ENCODE peak calls at places on chromosomes 7 and 10, in eight cellular contexts. Y is transverse colon, V is A549, H is esophagus muscularis mucosa, U is K562, Z is tibial nerve, R is upper lobe of left lung, J is sigmoid colon. C is an unnamed sample. For H3K4me1, the result is how much of the 10 kb centered on the place peaks cover.

GRCh38 chr7:34057136-34057535 is 151.8 kb downstream of the BMPER start:
- DNase-seq in J (no peak), V (no peak), Z (no peak), H (no peak), U (no peak), R (no peak), Y (no peak), C (no peak)

GRCh38 chr10:97459111-97459510 is 13.1 kb downstream of the ZDHHC16 start:
- DNase-seq in J (no peak), H (no peak), Y (no peak), U (no peak), R (no peak), V (no peak), Z (no peak), C (no peak)

GRCh38 chr10:77406764-77407430 is 230.7 kb downstream of the KCNMA1 start:
- DNase-seq in Z (no peak), V (no peak), H (no peak), J (no peak), Y (no peak), U (no peak), R (no peak), C (no peak)

GRCh38 chr10:110547139-110547761 is 20.2 kb upstream of the SMC3 start:
- DNase-seq in Z (no peak), R (no peak), V (peak), U (peak), J (no peak), Y (no peak), H (peak), C (no peak)

GRCh38 chr7:138459300-138460175 is 521 bp upstream of the TRIM24 start:
- DNase-seq in U (peak), J (peak), R (peak), H (peak), V (peak), Y (peak), Z (no peak), C (peak)

GRCh38 chr7:41096921-41097320 is 606.0 kb downstream of the INHBA start:
- DNase-seq in V (no peak), Y (no peak), J (no peak), R (no peak), U (no peak), Z (no peak), H (no peak), C (no peak)

GRCh38 chr10:105981679-105982078 is 1182.8 kb downstream of the SORCS1 start:
- DNase-seq in Y (no peak), U (no peak), R (no peak), Z (no peak), V (no peak), H (no peak), J (no peak), C (no peak)

GRCh38 chr10:30384791-30385201 is 35.7 kb upstream of the MTPAP start:
- DNase-seq in H (no peak), V (peak), R (no peak), J (no peak), U (peak), Y (no peak), Z (no peak), C (no peak)

GRCh38 chr7:95596183-95597135 is at the start of gene PDK4:
- DNase-seq in J (peak), V (peak), Y (peak), U (peak), R (peak), Z (peak), H (peak), C (peak)

GRCh38 chr7:49776994-49777393 is 3.6 kb downstream of the VWC2 start:
- DNase-seq in R (no peak), U (peak), J (no peak), V (no peak), Y (peak), H (no peak), Z (no peak), C (peak)

GRCh38 chr10:36531621-36532020 is 593.8 kb upstream of the ANKRD30A start:
- DNase-seq in J (no peak), Z (no peak), U (no peak), Y (no peak), H (no peak), V (no peak), R (no peak), C (no peak)

DNA sequence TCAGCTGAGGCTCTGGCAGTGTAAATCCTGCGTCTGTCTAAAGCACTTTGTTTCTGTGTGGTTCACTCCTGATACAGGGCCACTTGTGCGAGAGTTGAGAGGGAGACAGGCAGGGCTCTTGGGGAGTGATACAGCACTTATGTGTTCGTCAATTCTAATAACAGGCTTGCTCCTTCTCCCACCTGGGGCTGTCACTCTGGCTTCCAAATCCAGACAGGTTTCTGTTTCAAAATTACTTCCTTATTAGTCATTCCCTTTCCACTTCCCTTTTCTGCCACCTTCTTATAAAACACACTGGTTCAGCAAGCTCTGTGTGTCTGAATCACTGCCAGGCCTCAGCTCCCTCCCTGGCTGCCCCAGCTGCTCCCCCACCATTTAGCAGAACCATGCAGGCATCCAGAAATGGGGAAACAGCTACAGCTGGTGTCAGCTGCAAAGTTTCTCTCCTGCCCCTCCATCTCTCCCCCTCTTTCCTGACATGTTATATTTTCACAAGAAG is 58.5 kb upstream of the ZNRF2 start:
- DNase-seq in R (no peak), J (peak), V (no peak), H (peak), Z (peak), U (no peak), Y (peak), C (peak)
- TF ChIP-seq EP300 in R (no peak), J (no peak), V (no peak), H (no peak), Z (no peak), U (no peak), Y (no peak), C (no peak)

GRCh38 chr7:6639627-6640026 is 2.5 kb downstream of the ZNF316 start:
- DNase-seq in H (no peak), J (no peak), U (no peak), R (no peak), Y (no peak), Z (no peak), V (no peak), C (no peak)

GRCh38 chr7:6636741-6637543 is at the start of gene ZNF316:
- DNase-seq in H (no peak), R (peak), Z (peak), U (peak), Y (peak), V (peak), J (peak), C (peak)

GRCh38 chr7:6640246-6640721 is 3.2 kb downstream of the ZNF316 start:
- DNase-seq in H (no peak), R (no peak), U (peak), J (no peak), Z (peak), Y (no peak), V (no peak), C (no peak)

GRCh38 chr7:6639032-6639431 is 1.9 kb downstream of the ZNF316 start:
- DNase-seq in Z (no peak), J (no peak), V (no peak), R (no peak), H (no peak), U (no peak), Y (no peak), C (no peak)

GRCh38 chr7:6637544-6638229 is 569 bp downstream of the ZNF316 start:
- DNase-seq in R (peak), H (no peak), Y (peak), Z (no peak), U (peak), V (peak), J (no peak), C (no peak)
- TF ChIP-seq CTCF in R (peak), H (no peak), Y (peak), Z (no peak), U (peak), V (peak), J (no peak), C (no peak)

GRCh38 chr10:86798030-86798429 is 41.6 kb downstream of the BMPR1A start:
- DNase-seq in Y (no peak), U (no peak), Z (no peak), R (no peak), J (no peak), V (no peak), H (no peak), C (no peak)

GRCh38 chr10:86801995-86802394 is 45.6 kb downstream of the BMPR1A start:
- DNase-seq in R (no peak), H (no peak), Y (no peak), U (no peak), J (no peak), Z (no peak), V (no peak), C (no peak)

GRCh38 chr10:86798636-86799035 is 42.2 kb downstream of the BMPR1A start:
- DNase-seq in J (no peak), R (no peak), Y (no peak), H (no peak), Z (no peak), U (no peak), V (no peak), C (no peak)

GRCh38 chr10:86802709-86803108 is 46.3 kb downstream of the BMPR1A start:
- DNase-seq in J (no peak), Z (no peak), Y (no peak), R (no peak), V (no peak), U (no peak), H (no peak), C (no peak)

DNA sequence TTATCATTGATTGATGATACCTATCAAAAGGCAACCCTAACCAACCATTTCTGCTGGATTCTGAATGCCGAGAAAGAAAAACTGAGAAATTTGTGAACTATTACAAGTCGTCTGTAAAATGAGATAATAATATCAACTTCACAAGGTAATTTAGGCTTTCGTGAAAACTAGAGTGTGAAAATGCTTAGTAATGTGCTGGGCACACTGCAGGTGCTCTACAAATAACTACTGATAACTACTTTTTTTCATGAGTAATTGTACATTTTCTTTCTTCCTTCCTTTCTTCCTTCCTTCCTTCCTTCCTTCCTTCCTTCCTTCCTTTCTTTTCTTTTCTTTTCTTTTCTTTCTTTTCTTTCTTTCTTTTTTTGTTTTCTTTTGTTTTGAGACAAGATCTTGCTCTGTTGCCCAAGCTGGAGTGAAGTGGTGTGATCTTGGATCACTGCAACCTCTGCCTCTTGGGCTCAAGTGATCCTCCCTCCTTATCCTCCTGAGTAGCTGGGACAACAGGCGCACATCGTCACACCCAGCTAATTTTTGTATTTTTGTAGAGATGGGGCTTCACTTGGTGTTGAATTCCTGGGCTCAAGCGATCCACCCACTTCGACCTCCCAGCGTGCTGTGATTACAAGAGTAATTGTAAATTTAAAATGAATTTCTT is 42.9 kb downstream of the BMPR1A start:
- DNase-seq in H (no peak), J (no peak), V (no peak), Y (no peak), R (no peak), U (no peak), Z (no peak), C (no peak)
- H3K4me1 ChIP-seq in H (half or more), J (half or more), V (under half), Y (under half), R (under half), U (under half), Z (under half), C (under half)

DNA sequence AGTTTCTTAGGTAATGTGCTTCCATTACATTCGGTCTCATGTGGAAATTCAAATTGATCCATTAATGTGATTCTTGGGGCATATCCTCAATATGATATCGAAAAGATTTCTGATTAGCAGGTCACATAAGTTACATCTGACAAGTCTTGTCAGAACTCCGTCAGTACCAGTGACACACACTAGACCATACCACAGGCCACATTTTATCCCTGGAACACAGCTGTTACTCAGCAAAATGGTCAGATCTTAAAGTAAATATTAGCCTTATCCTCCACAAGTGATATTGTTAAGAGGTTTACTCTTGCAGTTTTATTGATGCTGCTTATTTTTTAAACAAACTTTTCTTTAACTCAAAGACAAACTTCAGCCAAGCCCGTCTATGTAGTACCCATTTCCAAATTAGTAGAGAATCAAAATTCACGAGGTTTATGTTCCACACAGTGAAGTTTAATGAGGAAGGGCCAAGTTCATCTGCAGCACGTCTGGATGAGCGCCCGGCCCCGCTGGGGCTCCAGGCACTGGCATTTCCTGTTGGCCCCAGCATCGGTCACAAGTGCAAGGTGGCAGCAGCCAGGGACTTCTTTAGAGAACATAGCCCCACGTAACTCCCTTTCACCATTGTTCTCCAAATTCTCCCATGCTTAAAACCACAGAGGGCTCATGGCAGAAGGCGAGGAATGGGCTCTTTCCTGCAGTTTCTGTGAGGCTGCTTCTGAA is 132.2 kb downstream of the VIPR2 start:
- DNase-seq in R (peak), H (no peak), J (peak), U (no peak), Y (peak), V (no peak), Z (no peak), C (peak)
- TF ChIP-seq EP300 in R (no peak), H (no peak), J (peak), U (no peak), Y (no peak), V (no peak), Z (no peak), C (no peak)

DNA sequence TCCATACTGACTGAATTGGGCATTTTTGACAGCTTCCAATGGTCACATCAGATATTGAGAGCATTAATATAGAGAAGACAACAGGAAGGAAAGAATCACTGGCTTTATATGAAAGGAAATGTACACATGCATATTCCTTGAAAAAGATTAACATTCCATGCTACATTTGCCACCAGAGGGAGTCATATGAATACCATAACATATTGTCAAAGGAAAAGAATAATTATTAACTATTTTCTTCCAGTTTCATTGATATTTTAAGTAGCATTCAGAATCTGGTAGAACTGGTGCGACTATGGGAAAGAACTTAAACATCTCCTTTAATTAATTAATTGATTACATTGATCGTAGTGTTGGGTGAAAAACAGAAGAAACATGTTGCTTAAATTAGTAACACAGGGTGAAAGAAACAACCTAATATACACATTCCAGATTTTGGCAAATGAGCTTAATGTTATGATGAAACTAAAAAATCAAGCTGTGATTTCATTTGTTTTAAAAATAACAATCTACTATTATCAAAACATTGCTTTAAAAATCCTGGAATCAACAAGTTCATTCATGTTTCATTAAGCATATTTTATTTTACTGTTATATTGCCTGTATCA is 71.5 kb downstream of the GPR85 start:
- DNase-seq in V (peak), J (no peak), U (peak), H (no peak), Y (no peak), R (no peak), Z (no peak), C (no peak)
- TF ChIP-seq CTCF in V (peak), J (peak), U (peak), H (peak), Y (peak), R (peak), Z (peak), C (no peak)

GRCh38 chr10:84341983-84342382 is 13.6 kb downstream of the CCSER2 start:
- DNase-seq in Z (no peak), R (no peak), J (no peak), U (peak), V (no peak), H (no peak), Y (no peak), C (no peak)
- H3K4me1 ChIP-seq in Z (under half), R (under half), J (under half), U (under half), V (under half), H (under half), Y (under half), C (under half)

GRCh38 chr7:111107576-111107975 is 16.6 kb downstream of the LRRN3 start:
- DNase-seq in H (no peak), R (no peak), V (no peak), Z (no peak), J (no peak), Y (no peak), U (no peak), C (no peak)

GRCh38 chr7:111105269-111105668 is 14.3 kb downstream of the LRRN3 start:
- DNase-seq in V (no peak), Z (no peak), U (no peak), Y (no peak), R (no peak), H (no peak), J (no peak), C (no peak)

GRCh38 chr7:111104710-111105109 is 13.8 kb downstream of the LRRN3 start:
- DNase-seq in Z (no peak), J (no peak), V (no peak), U (no peak), Y (no peak), R (no peak), H (no peak), C (no peak)

GRCh38 chr7:111108526-111108925 is 17.6 kb downstream of the LRRN3 start:
- DNase-seq in J (no peak), V (no peak), U (no peak), R (no peak), H (no peak), Y (no peak), Z (no peak), C (no peak)

GRCh38 chr7:111107989-111108388 is 17.1 kb downstream of the LRRN3 start:
- DNase-seq in J (no peak), U (no peak), H (no peak), Z (no peak), R (no peak), V (no peak), Y (no peak), C (no peak)
- TF ChIP-seq EP300 in J (no peak), U (no peak), H (no peak), Z (no peak), R (no peak), V (no peak), Y (no peak), C (no peak)

GRCh38 chr10:59865101-59865500 is 41.3 kb downstream of the CCDC6 start:
- DNase-seq in V (peak), Z (no peak), H (no peak), R (no peak), J (no peak), Y (peak), U (peak), C (no peak)
- TF ChIP-seq CTCF in V (peak), Z (no peak), H (peak), R (peak), J (peak), Y (peak), U (peak), C (no peak)

DNA sequence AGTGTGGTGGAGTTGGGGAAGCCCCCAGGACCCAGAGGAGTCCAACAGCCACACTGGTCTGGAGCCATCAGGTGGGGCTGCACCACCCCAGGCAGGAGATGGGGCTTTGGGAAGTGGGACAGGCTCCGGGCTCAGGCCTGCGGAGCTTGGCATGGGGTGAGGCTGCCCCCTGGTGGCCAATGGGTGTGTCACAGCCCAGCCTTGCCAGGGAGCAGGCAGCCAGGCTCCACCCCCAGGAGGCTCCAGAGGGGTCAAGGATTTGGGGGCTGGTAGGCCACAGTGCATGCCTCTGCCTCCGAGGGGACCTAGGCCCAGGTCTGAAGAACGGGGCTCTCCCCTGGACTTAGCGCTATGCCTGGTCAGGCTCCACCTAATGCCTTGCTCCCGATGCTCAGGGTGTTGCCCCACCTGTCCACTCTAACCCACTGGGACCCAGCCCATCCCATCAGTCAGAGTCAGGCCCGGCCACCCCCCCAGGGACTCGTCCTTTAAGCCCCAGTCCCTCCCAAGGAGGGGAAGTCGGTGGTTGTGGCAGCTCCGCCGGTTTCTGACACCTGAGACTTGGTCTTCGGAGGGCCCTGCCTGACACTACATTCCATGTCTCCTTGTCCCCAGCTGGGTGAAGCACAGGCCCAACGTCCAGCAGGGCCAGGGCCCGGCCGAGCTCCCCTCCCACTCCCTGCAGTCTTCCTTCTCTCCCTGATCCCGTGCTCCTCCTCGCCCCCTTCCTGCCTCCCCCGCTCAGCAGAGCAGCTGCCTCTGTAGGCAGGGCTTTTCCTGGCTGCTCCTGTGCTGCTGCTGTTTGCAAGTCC is 11.3 kb upstream of the SAMD8 start:
- DNase-seq in Y (peak), V (peak), U (peak), R (peak), Z (peak), J (peak), H (no peak), C (peak)
- H3K4me1 ChIP-seq in Y (under half), V (under half), U (under half), R (under half), Z (under half), J (under half), H (under half), C (under half)

C was measured in ovary.